ENCODE peak calls at places on chromosomes 1 and 21, in eight cellular contexts. X is stimulated activated CD4-positive, alpha-beta T cell treated with anti-CD3 and anti-CD28 coated beads, Interleukin-1b, Interleukin-23, amount 100 ng/mL, for 4 hours; E is endothelial cell; C is GM04503; K is EH; Q is kidney tubule cell; O is left ventricle myocardium inferior; B is SJSA1. Y is an unnamed sample.

GRCh38 chr1:15106608-15107007 is 46.9 kb upstream of the TMEM51 start:
- DNase-seq in Q (peak; percentile 28), X (no peak), B (no peak), C (no peak), O (no peak), E (no peak), K (peak; percentile 8), Y (no peak)

GRCh38 chr1:11529330-11529729 is 50.4 kb downstream of the DISP3 start:
- DNase-seq in O (no peak), E (no peak), C (no peak), B (peak; percentile 38), K (no peak), X (no peak), Q (no peak), Y (no peak)

GRCh38 chr21:44702973-44703730 is 6.2 kb downstream of the KRTAP10-12 start:
- DNase-seq in B (peak; percentile 41), E (no peak), O (no peak), X (no peak), K (no peak), Q (no peak), C (no peak), Y (no peak)

GRCh38 chr1:156664046-156664948 is 12.9 kb downstream of the NES start:
- DNase-seq in C (no peak), Q (peak; percentile 37), E (no peak), K (peak; percentile 87), X (no peak), O (no peak), B (peak; percentile 83), Y (no peak)

GRCh38 chr1:43549921-43550597 is 19.4 kb downstream of the PTPRF start:
- DNase-seq in O (peak; percentile 28), E (peak; percentile 63), C (no peak), Q (peak; percentile 90), K (no peak), B (no peak), X (no peak), Y (peak; percentile 84)

GRCh38 chr1:154115180-154115579 is 39.7 kb downstream of the NUP210L start:
- DNase-seq in C (no peak), O (no peak), K (no peak), X (no peak), E (no peak), B (no peak), Q (no peak), Y (no peak)

GRCh38 chr1:243748706-243749283 is 101.2 kb downstream of the AKT3 start:
- DNase-seq in X (peak; percentile 18), B (no peak), E (no peak), C (peak; percentile 31), O (no peak), K (peak; percentile 76), Q (peak; percentile 77), Y (no peak)

GRCh38 chr21:44657635-44658183 is at the start of gene KRTAP12-3:
- DNase-seq in C (no peak), B (no peak), X (no peak), E (no peak), Q (no peak), K (no peak), O (no peak), Y (peak; percentile 27)

GRCh38 chr1:184563308-184563707 is 176.5 kb downstream of the C1orf21 start:
- DNase-seq in C (peak; percentile 14), Q (peak; percentile 23), E (no peak), X (no peak), O (no peak), B (no peak), K (peak; percentile 46), Y (no peak)

GRCh38 chr1:116478621-116479020 is 92.2 kb downstream of the CD58 start:
- DNase-seq in E (no peak), B (no peak), X (no peak), K (no peak), C (no peak), Q (no peak), O (no peak), Y (no peak)

GRCh38 chr1:197799271-197799670 is 24.0 kb upstream of the DENND1B start:
- DNase-seq in E (no peak), B (peak; percentile 62), Q (peak; percentile 75), C (peak; percentile 67), O (no peak), X (no peak), K (peak; percentile 88), Y (no peak)

GRCh38 chr1:100065183-100065968 is 67.4 kb downstream of the SASS6 start:
- DNase-seq in X (no peak), C (no peak), O (no peak), E (no peak), K (no peak), B (no peak), Q (no peak), Y (no peak)

GRCh38 chr1:172344444-172344843 is 76.0 kb upstream of the C1orf105 start:
- DNase-seq in O (no peak), C (no peak), B (no peak), Q (no peak), K (no peak), X (no peak), E (no peak), Y (no peak)

GRCh38 chr1:15684042-15684461 is at the start of gene PLEKHM2:
- DNase-seq in Q (peak; percentile 52), E (peak; percentile 54), K (peak; percentile 62), C (no peak), O (peak; percentile 58), B (no peak), X (peak; percentile 25), Y (no peak)

GRCh38 chr1:31581821-31582810 is 5.8 kb downstream of the TINAGL1 start:
- DNase-seq in K (peak; percentile 50), C (no peak), Q (peak; percentile 86), B (no peak), X (no peak), E (no peak), O (no peak), Y (peak; percentile 42)

GRCh38 chr1:237713886-237714285 is 176.8 kb downstream of the ZP4 start:
- DNase-seq in B (no peak), E (no peak), C (no peak), X (no peak), Q (peak; percentile 6), O (no peak), K (no peak), Y (no peak)

GRCh38 chr1:161115132-161115711 is 2.6 kb downstream of the PFDN2 start:
- DNase-seq in X (no peak), B (peak; percentile 58), O (no peak), Q (peak; percentile 98), C (no peak), E (no peak), K (peak; percentile 74), Y (no peak)

GRCh38 chr1:111731956-111732355 is 7.2 kb downstream of the INKA2 start:
- DNase-seq in X (no peak), C (no peak), B (no peak), Q (no peak), O (no peak), K (no peak), E (no peak), Y (no peak)

GRCh38 chr1:214899908-214900470 is 182.5 kb upstream of the KCNK2 start:
- DNase-seq in E (no peak), Q (peak; percentile 35), K (peak; percentile 85), O (no peak), B (no peak), X (no peak), C (peak; percentile 79), Y (no peak)

GRCh38 chr1:167431909-167432650 is 86.2 kb downstream of the CD247 start:
- DNase-seq in B (no peak), Q (no peak), K (no peak), E (no peak), C (no peak), X (no peak), O (no peak), Y (no peak)

GRCh38 chr1:211579434-211580302 is 707 bp upstream of the SLC30A1 start:
- DNase-seq in X (peak; percentile 65), Q (no peak), B (peak; percentile 73), C (no peak), K (peak; percentile 59), E (peak; percentile 60), O (peak; percentile 85), Y (no peak)

GRCh38 chr1:160996195-160996594 is 24.8 kb downstream of the F11R start:
- DNase-seq in B (no peak), C (no peak), O (no peak), E (no peak), X (no peak), Q (peak; percentile 98), K (peak; percentile 44), Y (no peak)

GRCh38 chr1:177927021-177927596 is 42.7 kb downstream of the SEC16B start:
- DNase-seq in B (peak; percentile 70), E (no peak), Q (peak; percentile 95), O (no peak), X (no peak), K (peak; percentile 97), C (peak; percentile 84), Y (no peak)

GRCh38 chr1:160905617-160905989 is 20.6 kb upstream of the ITLN1 start:
- DNase-seq in K (no peak), B (no peak), E (no peak), O (no peak), Q (no peak), C (no peak), X (no peak), Y (no peak)

GRCh38 chr1:167175901-167176300 is 44.8 kb upstream of the POU2F1 start:
- DNase-seq in O (no peak), B (no peak), Q (peak; percentile 55), C (no peak), E (no peak), K (no peak), X (no peak), Y (no peak)

GRCh38 chr1:95116666-95117206 is 419 bp upstream of the TLCD4 start:
- DNase-seq in C (no peak), E (peak; percentile 74), Q (peak; percentile 81), K (peak; percentile 24), B (peak; percentile 60), O (peak; percentile 52), X (peak; percentile 32), Y (peak; percentile 70)

GRCh38 chr1:161962094-161962887 is 61.4 kb downstream of the OLFML2B start:
- DNase-seq in Q (peak; percentile 83), B (peak; percentile 73), O (no peak), E (no peak), C (peak; percentile 75), K (peak; percentile 94), X (peak; percentile 27), Y (no peak)

GRCh38 chr1:59173721-59174120 is 123.2 kb upstream of the FGGY start:
- DNase-seq in K (peak; percentile 87), B (no peak), E (no peak), O (no peak), Q (peak; percentile 49), C (peak; percentile 65), X (no peak), Y (no peak)

GRCh38 chr1:2981981-2982614 is 39.2 kb upstream of the ACTRT2 start:
- DNase-seq in C (no peak), X (no peak), O (peak; percentile 6), Q (no peak), B (peak; percentile 41), E (no peak), K (no peak), Y (peak; percentile 68)

GRCh38 chr1:20785907-20786309 is 1.2 kb downstream of the HP1BP3 start:
- DNase-seq in Q (no peak), X (peak; percentile 5), C (no peak), E (no peak), K (no peak), B (no peak), O (no peak), Y (no peak)

GRCh38 chr1:172145231-172145651 is 275.2 kb upstream of the C1orf105 start:
- DNase-seq in X (no peak), K (peak; percentile 88), O (no peak), C (no peak), B (peak; percentile 47), Q (no peak), E (no peak), Y (no peak)

GRCh38 chr1:218211241-218211640 is 73.9 kb upstream of the RRP15 start:
- DNase-seq in E (no peak), C (no peak), B (no peak), O (no peak), K (peak; percentile 27), Q (peak; percentile 20), X (no peak), Y (no peak)

GRCh38 chr1:2777428-2778219 is 23.9 kb downstream of the TTC34 start:
- DNase-seq in X (no peak), E (no peak), B (no peak), K (no peak), C (no peak), O (no peak), Q (peak; percentile 17), Y (no peak)

GRCh38 chr1:4963251-4963650 is 308.8 kb downstream of the AJAP1 start:
- DNase-seq in X (no peak), O (no peak), K (no peak), Q (peak; percentile 81), B (no peak), C (peak; percentile 17), E (no peak), Y (no peak)

Y was measured in type B pancreatic cell.